ENCODE peak calls at places on chromosomes 1 and 21, in five cellular contexts. R is uterus, H is psoas muscle, O is right lobe of liver, A is upper lobe of right lung. Y is an unnamed sample.

GRCh38 chr1:115671176-115672062 is 29.6 kb downstream of the VANGL1 start:
- DNase-seq in A (no peak), O (no peak), H (no peak), R (no peak), Y (no peak)

GRCh38 chr1:226542623-226543103 is 5.9 kb upstream of the STUM start:
- DNase-seq in A (no peak), H (no peak), R (peak; percentile 43), O (peak; percentile 64), Y (peak; percentile 67)

GRCh38 chr1:245131026-245131393 is 23.8 kb upstream of the KIF26B start:
- DNase-seq in A (peak; percentile 21), H (no peak), O (no peak), R (no peak), Y (no peak)

GRCh38 chr1:1371354-1371740 is 3.7 kb downstream of the AURKAIP1 start:
- DNase-seq in A (no peak), O (no peak), H (peak; percentile 49), R (no peak), Y (no peak)

GRCh38 chr1:159211331-159212136 is 6.9 kb downstream of the ACKR1 start:
- DNase-seq in H (no peak), O (no peak), R (peak; percentile 35), A (no peak), Y (no peak)

GRCh38 chr1:45934947-45935346 is 131.5 kb downstream of the MAST2 start:
- DNase-seq in H (no peak), R (no peak), O (no peak), A (no peak), Y (no peak)

GRCh38 chr1:149937779-149938178 is 1.1 kb upstream of the MTMR11 start:
- DNase-seq in R (no peak), H (no peak), A (no peak), O (no peak), Y (no peak)

GRCh38 chr1:119482517-119483425 is 24.2 kb upstream of the HSD3B1 start:
- DNase-seq in R (no peak), O (no peak), A (no peak), H (no peak), Y (no peak)

GRCh38 chr1:43511394-43511793 is 19.3 kb upstream of the PTPRF start:
- DNase-seq in A (no peak), R (no peak), H (no peak), O (no peak), Y (no peak)

GRCh38 chr21:15524855-15525254 is 204.9 kb upstream of the USP25 start:
- DNase-seq in O (no peak), H (no peak), R (no peak), A (no peak), Y (no peak)

GRCh38 chr21:29228306-29228705 is 70.4 kb upstream of the BACH1 start:
- DNase-seq in H (no peak), A (no peak), R (no peak), O (no peak), Y (no peak)

GRCh38 chr21:41437754-41438153 is 11.7 kb downstream of the MX1 start:
- DNase-seq in H (no peak), A (no peak), R (no peak), O (no peak), Y (no peak)

GRCh38 chr1:218374401-218374848 is 29.3 kb downstream of the TGFB2 start:
- DNase-seq in A (no peak), R (no peak), H (no peak), O (no peak), Y (no peak)

GRCh38 chr1:225652726-225653462 is at the start of gene ENAH:
- DNase-seq in H (peak; percentile 90), A (peak; percentile 90), O (peak; percentile 78), R (peak; percentile 85), Y (peak; percentile 89)

GRCh38 chr1:237901284-237901870 is 10.7 kb upstream of the ZP4 start:
- DNase-seq in A (no peak), H (no peak), O (no peak), R (no peak), Y (no peak)

GRCh38 chr1:25797939-25798338 is 2.1 kb upstream of the SELENON start:
- DNase-seq in A (peak; percentile 77), O (no peak), H (peak; percentile 75), R (no peak), Y (peak; percentile 73)

GRCh38 chr21:38909929-38910328 is 104.2 kb downstream of the ETS2 start:
- DNase-seq in H (no peak), O (no peak), R (no peak), A (no peak), Y (peak; percentile 54)

GRCh38 chr21:36773111-36773510 is 74.2 kb downstream of the SIM2 start:
- DNase-seq in O (peak; percentile 94), R (peak; percentile 16), H (peak; percentile 95), A (peak; percentile 84), Y (peak; percentile 76)

GRCh38 chr1:173445656-173446055 is 31.5 kb upstream of the PRDX6 start:
- DNase-seq in O (no peak), A (no peak), R (no peak), H (no peak), Y (no peak)

GRCh38 chr21:42818328-42818749 is 61.0 kb downstream of the WDR4 start:
- DNase-seq in O (peak; percentile 78), R (peak; percentile 52), H (peak; percentile 77), A (peak; percentile 81), Y (peak; percentile 63)

GRCh38 chr21:16071082-16071481 is 341.3 kb downstream of the USP25 start:
- DNase-seq in O (no peak), H (no peak), A (no peak), R (peak; percentile 62), Y (no peak)

GRCh38 chr1:213983589-213984386 is 4.0 kb upstream of the PROX1 start:
- DNase-seq in O (peak; percentile 63), A (no peak), H (no peak), R (no peak), Y (no peak)

DNA sequence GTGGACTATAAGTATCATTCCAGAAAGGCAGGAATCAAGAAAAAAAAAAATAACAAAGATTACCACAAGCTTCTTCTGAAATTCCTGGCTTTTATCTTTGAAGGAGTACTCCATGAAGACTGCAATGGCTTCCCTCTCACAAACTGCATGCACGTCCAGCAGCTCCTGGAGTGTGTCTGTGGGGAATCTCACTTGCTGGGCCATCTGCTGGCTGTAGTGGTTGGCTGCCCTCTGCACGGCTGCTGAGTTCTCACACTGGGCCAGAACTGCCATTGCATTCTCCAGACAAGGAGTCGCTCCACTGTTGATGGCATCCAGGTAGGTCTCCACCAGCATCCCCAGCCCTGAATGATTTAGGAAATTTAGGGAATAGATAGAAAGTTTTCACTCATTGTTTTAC is 23.3 kb upstream of the GBP2 start:
- DNase-seq in O (peak; percentile 58), A (no peak), H (no peak), R (peak; percentile 52), Y (no peak)
- TF ChIP-seq CTCF in O (peak; percentile 20), A (no peak), H (peak; percentile 18), R (peak; percentile 28), Y (no peak)

GRCh38 chr1:205451759-205452164 is 4.1 kb downstream of the BLACAT1 start:
- DNase-seq in H (no peak), O (no peak), A (no peak), R (no peak), Y (no peak)
- H3K4me3 ChIP-seq in H (no peak overlapping the region), O (no peak overlapping the region), A (no peak overlapping the region), R (no peak overlapping the region), Y (no peak overlapping the region)

GRCh38 chr1:157659576-157660247 is 40.9 kb downstream of the FCRL3 start:
- DNase-seq in R (no peak), H (no peak), A (no peak), O (no peak), Y (no peak)
- H3K27ac ChIP-seq in R (no peak overlapping the region), H (no peak overlapping the region), A (no peak overlapping the region), O (no peak overlapping the region), Y (no peak overlapping the region)

GRCh38 chr1:112673589-112674439 is 645 bp upstream of the MOV10 start:
- DNase-seq in A (no peak), R (no peak), H (no peak), O (no peak), Y (no peak)
- TF ChIP-seq CTCF in A (peak; percentile 47), R (peak; percentile 42), H (peak; percentile 38), O (peak; percentile 47), Y (peak; percentile 27)

DNA sequence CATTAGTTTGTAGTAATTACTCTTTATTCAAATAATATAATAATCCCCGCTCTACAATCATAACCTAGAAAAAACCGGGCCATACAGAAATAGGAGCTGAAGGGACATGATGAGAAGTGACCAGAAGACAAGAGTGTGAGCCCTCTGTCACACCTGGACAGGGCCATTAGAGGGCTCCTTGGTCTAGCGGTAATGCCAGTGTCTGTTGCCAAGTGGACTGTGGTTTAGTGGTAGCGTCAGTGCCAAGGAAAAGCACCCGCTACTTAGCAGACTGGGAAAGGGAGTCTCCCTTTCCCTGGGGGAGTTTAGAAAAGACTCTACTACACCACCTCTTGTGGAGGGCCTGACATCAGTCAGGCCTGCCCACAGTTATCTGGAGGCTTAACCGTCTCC is 19.1 kb downstream of the PCBP3 start:
- DNase-seq in H (no peak), A (no peak), O (no peak), R (no peak), Y (no peak)
- H3K4me3 ChIP-seq in H (no peak overlapping the region), A (no peak overlapping the region), O (no peak overlapping the region), R (no peak overlapping the region), Y (no peak overlapping the region)

GRCh38 chr1:89952021-89952995 is 42.6 kb upstream of the ZNF326 start:
- DNase-seq in O (no peak), A (no peak), H (no peak), R (no peak), Y (no peak)
- H3K27ac ChIP-seq in O (no peak overlapping the region), A (no peak overlapping the region), H (no peak overlapping the region), R (no peak overlapping the region), Y (no peak overlapping the region)

DNA sequence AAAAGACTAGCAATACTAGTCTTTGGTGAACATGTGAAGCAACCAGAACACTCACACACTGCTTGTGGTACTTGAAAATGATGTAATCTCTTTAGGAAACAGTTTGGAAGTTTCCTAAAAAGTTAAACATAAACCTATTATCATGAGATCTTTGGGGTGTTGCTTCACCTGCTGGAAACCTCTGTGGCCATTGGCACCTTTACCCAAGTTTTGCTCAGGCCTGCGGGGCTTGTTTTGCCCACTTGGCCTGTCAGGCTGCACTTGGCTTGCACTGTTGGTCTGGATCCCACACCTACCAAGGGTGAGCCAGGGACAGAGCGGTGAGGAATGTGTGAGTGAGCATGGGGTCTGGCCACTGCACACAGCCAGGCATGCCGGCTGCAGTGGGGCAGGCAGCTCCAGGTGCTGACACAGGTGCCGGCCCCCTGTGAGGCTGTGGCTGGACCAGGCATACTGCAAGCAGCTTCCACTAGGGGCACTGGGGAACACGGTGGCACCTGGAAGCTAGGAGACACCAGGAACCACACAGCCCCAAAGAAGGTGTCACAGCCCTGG is 14.4 kb upstream of the FNBP1L start:
- DNase-seq in R (no peak), H (no peak), O (peak; percentile 80), A (peak; percentile 78), Y (no peak)
- TF ChIP-seq CTCF in R (no peak), H (no peak), O (peak; percentile 53), A (peak; percentile 27), Y (peak; percentile 17)

GRCh38 chr1:243942196-243943150 is 92.4 kb upstream of the AKT3 start:
- DNase-seq in H (no peak), O (no peak), R (no peak), A (no peak), Y (no peak)
- H3K4me3 ChIP-seq in H (no peak overlapping the region), O (no peak overlapping the region), R (no peak overlapping the region), A (no peak overlapping the region), Y (no peak overlapping the region)

GRCh38 chr1:109793486-109794318 is 30.0 kb upstream of the EPS8L3 start:
- DNase-seq in H (peak; percentile 39), R (peak; percentile 61), O (no peak), A (no peak), Y (no peak)
- H3K27ac ChIP-seq in H (peak overlapping the region; percentile 12), R (peak overlapping the region; percentile 48), O (no peak overlapping the region), A (peak overlapping the region; percentile 66), Y (peak overlapping the region; percentile 70)